ENCODE peak calls at places on chromosomes 6 and 20, in five cellular contexts. R is spleen, G is A549, C is choroid plexus epithelial cell, V is heart left ventricle. D is an unnamed sample.
A peak's percentile ranks its signal among the peaks of the same experiment; 100 is the strongest.

GRCh38 chr6:108621117-108621516 is 60.4 kb downstream of the FOXO3 start:
- DNase-seq in R (no peak), G (no peak), C (peak; percentile 86), V (peak; percentile 68), D (no peak)

GRCh38 chr20:54086444-54087134 is 16.2 kb upstream of the BCAS1 start:
- DNase-seq in R (no peak), G (no peak), C (no peak), V (no peak), D (no peak)

GRCh38 chr20:18224968-18225568 is 63.3 kb upstream of the ZNF133 start:
- DNase-seq in R (no peak), G (peak; percentile 53), C (peak; percentile 63), V (peak; percentile 52), D (no peak)

GRCh38 chr6:27897580-27898206 is 14.5 kb downstream of the OR2B2 start:
- DNase-seq in R (no peak), G (no peak), C (no peak), V (no peak), D (no peak)

GRCh38 chr20:31746068-31746878 is 7.2 kb downstream of the TPX2 start:
- DNase-seq in R (no peak), G (no peak), C (no peak), V (no peak), D (no peak)

GRCh38 chr6:111871725-111872520 is 1.3 kb downstream of the FYN start:
- DNase-seq in R (peak; percentile 80), G (peak; percentile 10), C (peak; percentile 19), V (peak; percentile 40), D (no peak)

GRCh38 chr6:114080891-114081510 is 110.1 kb upstream of the HDAC2 start:
- DNase-seq in R (no peak), G (no peak), C (no peak), V (no peak), D (no peak)

GRCh38 chr6:161305860-161306259 is 32.0 kb upstream of the AGPAT4 start:
- DNase-seq in R (no peak), G (no peak), C (no peak), V (no peak), D (no peak)

GRCh38 chr6:89032599-89032998 is 48.0 kb upstream of the PNRC1 start:
- DNase-seq in R (no peak), G (no peak), C (no peak), V (no peak), D (no peak)

GRCh38 chr6:66772785-66773184 is 1065.8 kb upstream of the EYS start:
- DNase-seq in R (no peak), G (no peak), C (peak; percentile 87), V (no peak), D (no peak)

GRCh38 chr20:40468759-40469158 is 220.3 kb downstream of the MAFB start:
- DNase-seq in R (no peak), G (no peak), C (no peak), V (no peak), D (no peak)

GRCh38 chr6:105748737-105749161 is 337.4 kb upstream of the PRDM1 start:
- DNase-seq in R (no peak), G (no peak), C (peak; percentile 46), V (no peak), D (no peak)

GRCh38 chr20:54062812-54063280 is 7.5 kb downstream of the BCAS1 start:
- DNase-seq in R (no peak), G (peak; percentile 62), C (peak; percentile 67), V (no peak), D (no peak)

GRCh38 chr6:132391391-132392291 is 9.6 kb downstream of the MOXD1 start:
- DNase-seq in R (no peak), G (no peak), C (peak; percentile 85), V (peak; percentile 37), D (no peak)

GRCh38 chr6:9126845-9127560 is 691.7 kb upstream of the SLC35B3 start:
- DNase-seq in R (no peak), G (peak; percentile 15), C (peak; percentile 73), V (no peak), D (no peak)

DNA sequence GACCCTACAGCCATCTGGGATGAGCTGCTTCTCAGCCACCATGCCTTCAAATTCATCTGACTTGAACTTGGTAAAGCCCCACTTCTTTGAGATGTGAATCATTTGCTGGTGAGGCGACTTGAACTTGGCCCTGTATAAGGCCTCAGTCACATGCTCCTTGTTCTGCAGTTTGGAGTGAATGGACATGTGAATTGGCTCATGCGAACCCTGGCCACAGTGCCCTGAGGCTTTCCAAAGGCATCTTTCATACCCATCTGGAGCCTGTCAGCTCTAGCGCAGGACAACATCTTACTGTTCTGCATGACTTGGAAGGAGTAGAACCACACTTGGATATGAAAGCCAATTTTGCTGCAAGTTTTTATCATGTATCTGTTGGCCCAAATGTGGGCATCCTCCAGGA is 244.0 kb upstream of the FAM83B start:
- DNase-seq in R (peak; percentile 43), G (no peak), C (no peak), V (no peak), D (no peak)
- TF ChIP-seq CTCF in R (no peak), G (no peak), C (no peak), V (no peak), D (no peak)

GRCh38 chr20:62366370-62367135 is 559 bp downstream of the LAMA5 start:
- DNase-seq in R (no peak), G (no peak), C (no peak), V (peak; percentile 51), D (no peak)
- TF ChIP-seq CTCF in R (no peak), G (no peak), C (no peak), V (no peak), D (no peak)

DNA sequence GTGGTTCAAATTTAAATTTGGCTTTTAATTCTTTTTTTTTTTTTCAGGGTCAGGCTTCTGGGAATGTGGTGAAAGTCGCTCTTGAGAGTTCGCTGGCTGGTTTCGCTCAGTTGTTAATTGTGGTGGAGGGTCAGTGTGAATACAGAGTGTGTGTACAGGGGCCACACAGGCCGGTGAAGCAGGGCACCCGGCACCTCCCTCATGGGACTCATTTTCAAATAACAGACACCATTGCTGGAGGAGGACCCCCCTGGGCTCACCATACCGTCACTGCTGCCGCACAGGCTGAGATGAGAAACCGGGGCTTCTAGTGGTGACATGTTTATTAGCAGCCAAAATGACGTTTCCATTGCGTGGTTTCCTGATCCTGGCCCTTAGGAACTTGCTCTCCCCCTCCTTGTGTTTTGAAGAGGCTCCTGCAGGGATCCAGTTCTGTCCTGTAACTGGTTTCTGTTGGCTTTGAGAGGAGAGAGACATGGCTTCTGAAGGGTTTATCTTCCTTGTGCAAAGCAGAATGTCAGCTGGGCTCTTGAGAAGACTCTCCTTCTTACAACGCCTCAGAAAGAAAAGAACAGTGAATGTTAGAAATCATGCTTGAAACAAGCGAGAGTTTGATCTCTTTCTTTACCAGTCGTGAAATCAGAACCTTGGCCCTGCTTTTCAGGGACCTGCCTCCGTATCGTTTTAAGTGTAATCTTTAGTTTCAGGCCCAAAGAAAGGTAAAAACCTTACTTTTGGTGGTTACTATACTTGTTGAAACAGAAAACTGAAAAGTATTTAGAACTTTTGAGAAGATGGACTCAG is 37.8 kb downstream of the DUSP22 start:
- DNase-seq in R (peak; percentile 78), G (no peak), C (no peak), V (no peak), D (no peak)
- TF ChIP-seq CTCF in R (no peak), G (no peak), C (no peak), V (no peak), D (no peak)

GRCh38 chr6:151322570-151322969 is 68.8 kb downstream of the ZBTB2 start:
- DNase-seq in R (no peak), G (no peak), C (no peak), V (no peak), D (no peak)

GRCh38 chr6:151321438-151321837 is 69.9 kb downstream of the ZBTB2 start:
- DNase-seq in R (no peak), G (no peak), C (no peak), V (no peak), D (no peak)

GRCh38 chr6:151327079-151327478 is 64.3 kb downstream of the ZBTB2 start:
- DNase-seq in R (no peak), G (no peak), C (no peak), V (no peak), D (no peak)

GRCh38 chr6:151324079-151324825 is 67.1 kb downstream of the ZBTB2 start:
- DNase-seq in R (peak; percentile 92), G (peak; percentile 20), C (peak; percentile 88), V (peak; percentile 84), D (peak; percentile 91)

GRCh38 chr6:151325075-151326050 is 66.0 kb downstream of the ZBTB2 start:
- DNase-seq in R (peak; percentile 83), G (peak; percentile 44), C (peak; percentile 78), V (peak; percentile 62), D (no peak)
- TF ChIP-seq CTCF in R (no peak), G (no peak), C (no peak), V (no peak), D (no peak)

DNA sequence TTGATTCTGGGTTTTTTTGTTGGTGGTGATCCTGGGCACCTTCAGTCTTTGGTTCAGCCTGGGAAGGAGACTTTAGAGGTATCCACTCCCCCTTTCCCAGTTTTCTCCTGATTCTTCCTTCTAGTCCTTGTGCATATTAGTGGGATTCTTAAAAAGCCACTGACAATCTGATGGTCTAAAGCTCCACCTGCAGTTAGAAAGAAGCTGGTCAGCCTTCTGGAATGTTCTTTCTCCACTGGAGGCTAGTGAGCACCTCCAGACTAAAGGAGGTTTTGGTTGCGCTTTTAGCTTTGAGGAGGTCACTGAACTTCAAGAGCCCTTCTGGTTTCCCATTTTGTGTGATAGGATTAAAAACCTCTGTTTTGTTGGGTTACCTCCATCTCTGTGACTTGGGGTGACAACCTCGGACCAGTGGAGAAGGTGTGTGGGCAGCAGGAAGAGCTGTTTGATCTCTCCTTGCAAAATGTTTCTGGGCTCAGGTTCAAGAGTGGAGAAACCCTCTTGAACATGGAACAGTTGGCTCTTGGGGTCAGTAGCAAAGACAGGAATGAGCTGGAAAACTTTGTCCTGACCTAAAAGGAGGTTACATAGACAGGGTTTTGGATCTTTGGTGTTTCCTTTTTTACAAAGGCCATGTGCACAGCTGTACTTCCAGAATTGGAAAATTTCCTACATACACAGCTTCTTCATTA is 29.0 kb downstream of the JARID2 start:
- DNase-seq in R (no peak), G (no peak), C (peak; percentile 62), V (no peak), D (no peak)
- TF ChIP-seq CTCF in R (no peak), G (no peak), C (peak; percentile 57), V (peak; percentile 28), D (no peak)

DNA sequence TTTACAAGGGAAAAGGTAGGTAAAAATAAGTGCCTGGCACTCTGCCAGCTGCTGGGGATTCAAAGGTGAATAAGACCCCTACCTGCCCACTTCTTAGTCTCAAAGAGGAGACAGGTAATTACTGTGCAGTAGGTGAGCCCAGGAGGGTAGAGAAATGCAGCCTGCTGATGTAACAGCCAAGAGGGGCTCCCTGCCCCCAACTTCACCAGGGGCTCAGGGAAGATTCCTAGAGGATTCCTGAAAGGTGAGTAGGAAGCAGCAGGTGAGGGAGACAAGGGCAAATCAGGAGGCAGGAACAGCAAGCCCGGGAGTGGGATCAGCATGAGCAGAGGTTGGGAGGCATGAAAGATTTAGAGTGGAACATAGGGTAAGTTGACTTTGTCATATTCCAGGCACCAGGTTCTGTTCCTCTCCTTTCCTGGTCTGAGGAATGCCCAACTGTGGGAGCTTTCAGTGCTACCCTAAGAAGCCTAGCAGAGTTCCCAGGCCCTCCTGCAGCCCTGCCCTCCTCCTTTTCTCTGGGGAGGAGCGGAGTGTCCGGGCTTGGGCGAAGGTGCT is 258.1 kb downstream of the LRFN2 start:
- DNase-seq in R (no peak), G (no peak), C (no peak), V (no peak), D (no peak)
- TF ChIP-seq CTCF in R (no peak), G (no peak), C (no peak), V (no peak), D (no peak)

GRCh38 chr6:133895573-133896343 is 6.8 kb downstream of the TCF21 start:
- DNase-seq in R (no peak), G (no peak), C (peak; percentile 50), V (peak; percentile 47), D (no peak)
- TF ChIP-seq CTCF in R (no peak), G (no peak), C (peak; percentile 38), V (no peak), D (no peak)